ENCODE peak calls at places on chromosomes 2 and 18, in six cellular contexts. E is RWPE1; D is neural crest cell; M is WTC11; G is activated CD8-positive, alpha-beta T cell treated with anti-CD3 and anti-CD28 coated beads for 36 hours; T is heart right ventricle. R is an unnamed sample.

GRCh38 chr2:203280428-203281064 is 41.7 kb downstream of the CYP20A1 start:
- DNase-seq in D (no peak), T (no peak), M (no peak), E (no peak), G (no peak), R (no peak)

GRCh38 chr18:68763082-68763481 is 34.8 kb upstream of the CCDC102B start:
- DNase-seq in D (no peak), G (no peak), M (no peak), T (no peak), E (peak; percentile 15), R (no peak)

GRCh38 chr18:32442575-32442974 is 28.1 kb downstream of the GAREM1 start:
- DNase-seq in E (no peak), M (no peak), G (no peak), D (no peak), T (no peak), R (no peak)

GRCh38 chr18:79001001-79001400 is 21.4 kb downstream of the SALL3 start:
- DNase-seq in M (no peak), D (no peak), T (no peak), E (no peak), G (no peak), R (no peak)

GRCh38 chr2:601806-602455 is 75.3 kb downstream of the TMEM18 start:
- DNase-seq in M (no peak), D (no peak), G (no peak), E (no peak), T (no peak), R (no peak)

GRCh38 chr2:42598656-42599267 is 30.3 kb downstream of the MTA3 start:
- DNase-seq in M (no peak), E (no peak), D (no peak), G (peak; percentile 5), T (no peak), R (no peak)

GRCh38 chr2:18750662-18751554 is 161.5 kb upstream of the NT5C1B start:
- DNase-seq in M (no peak), D (no peak), E (no peak), G (no peak), T (no peak), R (no peak)

GRCh38 chr18:78986018-78986481 is 6.4 kb downstream of the SALL3 start:
- DNase-seq in E (no peak), T (no peak), M (peak; percentile 45), G (peak; percentile 27), D (peak; percentile 52), R (no peak)

GRCh38 chr2:88627856-88628568 is 748 bp upstream of the EIF2AK3 start:
- DNase-seq in M (peak; percentile 81), T (peak; percentile 88), E (peak; percentile 49), G (peak; percentile 96), D (peak; percentile 69), R (no peak)

GRCh38 chr2:169738566-169739229 is 5.1 kb downstream of the KLHL23 start:
- DNase-seq in M (no peak), D (no peak), T (no peak), G (no peak), E (no peak), R (no peak)

GRCh38 chr2:223058952-223059716 is 7.1 kb downstream of the KCNE4 start:
- DNase-seq in E (no peak), M (no peak), D (no peak), G (no peak), T (no peak), R (no peak)

GRCh38 chr18:62578980-62579511 is 56.2 kb downstream of the ZCCHC2 start:
- DNase-seq in G (no peak), T (no peak), D (no peak), M (no peak), E (no peak), R (no peak)

GRCh38 chr2:73089270-73090030 is 17.9 kb upstream of the SFXN5 start:
- DNase-seq in E (peak; percentile 94), D (no peak), M (no peak), T (no peak), G (no peak), R (no peak)

GRCh38 chr2:54381293-54381692 is 74.8 kb upstream of the SPTBN1 start:
- DNase-seq in G (no peak), M (no peak), E (no peak), D (no peak), T (no peak), R (no peak)

GRCh38 chr18:78979058-78979680 is 449 bp upstream of the SALL3 start:
- DNase-seq in M (peak; percentile 67), E (no peak), D (no peak), T (no peak), G (no peak), R (peak; percentile 81)

GRCh38 chr2:20666364-20667150 is at the start of gene GDF7:
- DNase-seq in M (peak; percentile 72), G (peak; percentile 37), D (no peak), E (no peak), T (peak; percentile 34), R (no peak)

GRCh38 chr2:182826051-182826450 is 40.4 kb downstream of the FRZB start:
- DNase-seq in E (no peak), M (no peak), T (no peak), G (no peak), D (no peak), R (no peak)

GRCh38 chr18:64202229-64202835 is 53.4 kb upstream of the LINC00305 start:
- DNase-seq in E (no peak), D (no peak), T (no peak), G (no peak), M (no peak), R (no peak)

GRCh38 chr2:186827862-186828492 is 21.0 kb downstream of the ZSWIM2 start:
- DNase-seq in G (no peak), D (no peak), T (no peak), E (no peak), M (no peak), R (no peak)

GRCh38 chr2:854460-854859 is 96.2 kb upstream of the SNTG2 start:
- DNase-seq in G (peak; percentile 70), T (no peak), M (peak; percentile 87), D (peak; percentile 40), E (no peak), R (no peak)

GRCh38 chr2:120052597-120052996 is 39.7 kb downstream of the EPB41L5 start:
- DNase-seq in M (no peak), D (no peak), G (no peak), E (no peak), T (no peak), R (no peak)

GRCh38 chr2:160406591-160407392 is 86.8 kb downstream of the RBMS1 start:
- DNase-seq in M (no peak), G (peak; percentile 87), T (peak; percentile 50), D (no peak), E (no peak), R (no peak)

GRCh38 chr2:168166902-168167510 is 80.4 kb downstream of the STK39 start:
- DNase-seq in G (peak; percentile 64), E (peak; percentile 59), T (no peak), D (no peak), M (no peak), R (no peak)

GRCh38 chr2:201135396-201135795 is 19.4 kb downstream of the CFLAR start:
- DNase-seq in E (no peak), D (no peak), G (no peak), T (no peak), M (no peak), R (no peak)

GRCh38 chr18:8657050-8657820 is 48.0 kb downstream of the RAB12 start:
- DNase-seq in G (no peak), M (no peak), D (no peak), T (no peak), E (no peak), R (no peak)

GRCh38 chr18:58887613-58887963 is 22.9 kb downstream of the ZNF532 start:
- DNase-seq in M (no peak), E (no peak), G (peak; percentile 52), D (no peak), T (peak; percentile 72), R (no peak)

DNA sequence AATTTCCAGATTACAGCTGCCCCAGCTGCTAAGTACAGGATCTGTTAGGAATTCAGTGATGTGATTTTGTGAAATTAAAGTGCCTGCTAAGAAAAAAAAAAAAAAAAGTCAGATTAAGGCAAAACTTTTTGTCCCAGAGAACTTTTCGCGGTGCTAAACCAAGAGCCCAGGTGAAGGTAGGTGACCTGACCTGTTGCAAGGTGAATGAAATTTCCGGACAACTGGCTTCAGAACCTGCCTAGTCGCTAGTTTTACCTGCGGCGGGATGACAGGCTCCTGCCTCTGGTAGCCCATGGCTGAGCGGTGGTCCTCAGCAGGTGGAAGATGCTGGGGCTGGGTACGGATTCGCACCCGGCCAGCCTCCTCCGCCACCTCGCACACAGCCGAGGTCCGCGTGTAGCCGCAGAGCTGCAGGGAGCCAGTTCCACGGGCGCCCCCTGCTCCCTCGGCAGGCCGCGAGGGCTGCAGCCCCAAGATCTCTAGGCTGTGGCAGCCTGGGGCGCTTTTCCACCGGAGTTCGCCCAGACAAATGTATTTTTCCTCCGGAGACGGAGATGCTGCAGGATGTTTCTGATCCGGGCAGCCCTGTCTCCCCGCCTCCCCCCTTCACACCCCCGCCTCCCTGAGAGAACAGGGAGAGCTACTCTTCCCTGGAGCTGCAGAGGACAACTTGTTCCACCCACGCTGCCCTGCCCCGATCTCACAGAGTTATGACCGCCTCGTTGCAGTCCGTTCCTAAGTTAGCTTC is at the start of gene SLC38A11:
- DNase-seq in T (peak; percentile 33), M (peak; percentile 28), D (no peak), G (no peak), E (no peak), R (no peak)
- TF ChIP-seq CTCF in T (no peak), M (no peak), D (no peak), G (no peak), E (no peak), R (no peak)

GRCh38 chr2:50840346-50841124 is 191.4 kb downstream of the NRXN1 start:
- DNase-seq in D (no peak), T (no peak), G (no peak), M (no peak), E (no peak), R (no peak)
- TF ChIP-seq CTCF in D (no peak), T (no peak), G (no peak), M (no peak), E (no peak), R (no peak)

GRCh38 chr18:50742947-50743346 is 76.9 kb downstream of the MRO start:
- DNase-seq in D (no peak), E (no peak), T (no peak), M (no peak), G (no peak), R (no peak)
- TF ChIP-seq CTCF in D (no peak), E (no peak), T (no peak), M (no peak), G (no peak), R (no peak)

GRCh38 chr2:210667726-210668125 is 111.3 kb downstream of the CPS1 start:
- DNase-seq in M (no peak), T (no peak), G (no peak), E (no peak), D (no peak), R (no peak)

GRCh38 chr2:210660751-210661150 is 104.4 kb downstream of the CPS1 start:
- DNase-seq in M (no peak), D (no peak), G (no peak), T (no peak), E (no peak), R (no peak)

GRCh38 chr2:210662557-210662956 is 106.2 kb downstream of the CPS1 start:
- DNase-seq in T (no peak), M (no peak), E (no peak), G (no peak), D (no peak), R (no peak)

DNA sequence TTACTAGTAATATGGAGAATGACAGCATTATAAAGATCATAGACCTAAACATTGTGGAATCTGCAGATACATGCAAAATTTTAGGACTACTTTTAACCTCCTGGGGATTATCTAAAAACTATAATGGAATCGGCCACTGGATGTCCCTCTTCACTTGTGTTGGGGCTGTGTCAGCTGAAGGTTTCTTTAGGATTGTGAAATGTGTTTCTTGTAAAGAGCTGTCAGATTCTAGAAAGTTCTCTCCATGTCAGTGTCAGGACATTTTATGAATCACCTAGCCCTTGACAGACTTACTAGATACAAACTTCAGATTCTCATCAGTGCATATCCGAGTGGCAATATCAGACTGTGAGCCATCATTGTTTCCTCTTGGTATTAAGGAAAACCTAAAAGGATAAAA is 107.2 kb downstream of the CPS1 start:
- DNase-seq in T (no peak), M (no peak), D (no peak), E (peak; percentile 3), G (no peak), R (no peak)
- TF ChIP-seq CTCF in T (peak; percentile 35), M (no peak), D (peak; percentile 67), E (no peak), G (no peak), R (peak; percentile 72)